ENCODE peak calls at places on chromosomes 6 and 20, in five cellular contexts. X is IMR-90, C is H1, L is trophoblast cell, W is neuronal stem cell. E is an unnamed sample.

GRCh38 chr6:74731921-74732320 is 473.9 kb downstream of the COL12A1 start:
- DNase-seq in C (no peak), W (no peak), L (peak), X (peak), E (peak)

GRCh38 chr6:16762547-16763477 is 1.6 kb upstream of the ATXN1 start:
- DNase-seq in C (no peak), L (peak), W (peak), X (peak), E (peak)

GRCh38 chr6:21200056-21200870 is 393.3 kb upstream of the SOX4 start:
- DNase-seq in C (no peak), W (no peak), L (peak), X (peak), E (peak)

GRCh38 chr6:3624268-3625136 is 127.0 kb downstream of the PXDC1 start:
- DNase-seq in C (no peak), L (no peak), X (no peak), W (no peak), E (no peak)

GRCh38 chr6:88629838-88630462 is 333.5 kb downstream of the RNGTT start:
- DNase-seq in L (peak), W (peak), C (peak), X (no peak), E (no peak)

GRCh38 chr20:25314497-25315417 is 66.9 kb downstream of the PYGB start:
- DNase-seq in L (peak), C (no peak), X (no peak), W (no peak), E (no peak)

GRCh38 chr20:59720013-59720412 is 115.7 kb downstream of the PHACTR3 start:
- DNase-seq in X (no peak), L (no peak), W (no peak), C (no peak), E (no peak)

GRCh38 chr6:79064635-79065034 is 13.4 kb downstream of the PHIP start:
- DNase-seq in C (no peak), L (no peak), X (no peak), W (no peak), E (no peak)

GRCh38 chr6:13611715-13612114 is 3.4 kb upstream of the NOL7 start:
- DNase-seq in C (no peak), L (no peak), X (no peak), W (no peak), E (peak)

GRCh38 chr6:24935753-24936152 is at the start of gene RIPOR2:
- DNase-seq in W (no peak), L (peak), C (no peak), X (no peak), E (no peak)

GRCh38 chr6:41914343-41914742 is 6.6 kb downstream of the MED20 start:
- DNase-seq in W (no peak), X (no peak), L (no peak), C (no peak), E (no peak)

GRCh38 chr6:5179917-5180316 is 80.8 kb downstream of the LYRM4 start:
- DNase-seq in W (no peak), C (no peak), L (no peak), X (peak), E (peak)

GRCh38 chr6:77038801-77039200 is 424.5 kb downstream of the HTR1B start:
- DNase-seq in C (no peak), L (peak), X (peak), W (no peak), E (peak)

GRCh38 chr6:32973144-32973854 is 4.9 kb downstream of the BRD2 start:
- DNase-seq in C (no peak), X (peak), L (peak), W (peak), E (peak)

GRCh38 chr6:169654590-169655391 is 47.0 kb downstream of the WDR27 start:
- DNase-seq in W (no peak), X (peak), C (no peak), L (peak), E (no peak)

GRCh38 chr6:105077592-105078463 is 102.0 kb downstream of the POPDC3 start:
- DNase-seq in W (peak), C (no peak), L (peak), X (peak), E (peak)

GRCh38 chr6:142297996-142298753 is 3.6 kb upstream of the ADGRG6 start:
- DNase-seq in L (peak), X (peak), C (no peak), W (no peak), E (peak)

DNA sequence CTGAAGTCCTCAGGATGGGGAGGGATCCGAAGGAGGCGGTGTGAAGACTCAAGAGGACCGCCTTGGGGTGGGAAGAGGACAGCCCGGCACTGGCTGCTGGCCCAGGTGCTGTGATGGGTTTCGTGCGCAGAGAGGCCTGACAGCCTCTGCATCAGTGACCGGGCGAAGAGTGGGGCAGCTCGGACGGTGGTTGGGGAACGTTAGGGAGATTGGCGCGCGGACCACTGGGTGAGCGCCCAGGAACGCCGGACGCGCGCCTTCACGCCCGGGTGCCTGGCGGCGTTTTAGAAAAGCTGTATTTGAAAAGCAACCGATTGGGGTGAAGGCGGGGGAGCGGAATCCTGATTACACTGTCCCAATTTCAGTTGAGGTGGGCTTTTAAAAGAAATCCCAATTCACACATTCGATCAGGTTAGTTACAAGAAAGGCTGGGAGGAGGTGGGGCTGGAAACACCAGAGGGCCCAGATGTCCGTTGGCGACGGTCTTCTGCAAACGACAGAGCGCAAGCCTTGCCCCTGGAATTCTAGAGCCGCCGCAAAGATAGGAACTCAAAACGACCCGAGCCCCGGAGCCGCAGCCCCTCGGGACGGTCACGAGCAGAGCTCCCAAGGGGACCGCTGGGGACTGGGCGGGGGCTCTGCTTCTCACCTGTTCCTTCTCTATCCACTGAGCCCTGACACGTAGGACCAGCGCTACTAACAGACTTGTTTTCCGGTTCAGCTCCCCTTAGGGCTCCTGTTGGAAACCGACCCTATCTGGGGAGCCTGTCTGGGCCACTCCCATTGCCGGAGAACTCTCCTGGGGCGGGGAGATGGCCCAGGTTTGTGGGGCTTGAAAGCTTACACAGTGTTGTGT is 8.5 kb upstream of the TRIM40 start:
- DNase-seq in L (no peak), W (no peak), X (no peak), C (no peak), E (no peak)
- H3K4me3 ChIP-seq in L (no peak), W (no peak), X (no peak), C (peak), E (peak)

DNA sequence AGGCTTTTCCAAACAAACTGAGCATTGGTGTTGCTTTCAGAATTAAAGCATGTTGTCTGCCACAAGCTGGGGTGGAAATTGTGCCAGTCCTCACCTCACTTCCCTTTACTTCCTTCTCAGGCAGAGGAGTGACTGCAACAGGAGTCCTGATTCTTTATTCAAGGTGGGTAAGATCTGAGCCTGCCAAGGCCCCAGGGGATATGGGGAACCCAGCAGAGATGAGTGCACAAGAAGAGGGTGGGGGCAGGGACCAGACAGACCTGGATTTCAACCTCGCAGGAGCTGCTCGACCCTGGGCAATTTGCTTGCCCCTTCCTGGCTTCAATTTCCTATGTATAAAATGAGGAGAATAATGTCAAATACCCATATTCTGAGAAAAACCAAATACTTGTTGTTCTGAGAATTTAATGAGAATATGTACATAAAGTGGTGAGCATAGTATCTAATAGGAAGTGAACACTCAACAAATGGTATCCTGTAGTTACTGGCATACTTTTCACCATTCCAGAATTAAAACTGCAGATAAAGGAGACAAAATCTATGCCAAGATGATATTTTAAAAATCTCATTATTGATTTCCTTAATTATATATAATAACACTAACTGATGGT is 17.8 kb downstream of the MAN1A1 start:
- DNase-seq in C (no peak), L (no peak), W (no peak), X (no peak), E (no peak)
- H2AK5ac ChIP-seq in C (no peak), L (no peak), W (no peak), X (no peak), E (no peak)

GRCh38 chr6:155103816-155104366 is 108.8 kb downstream of the TIAM2 start:
- DNase-seq in C (no peak), X (no peak), W (no peak), L (no peak), E (peak)
- H3K18ac ChIP-seq in C (no peak), X (no peak), W (no peak), L (no peak), E (no peak)

DNA sequence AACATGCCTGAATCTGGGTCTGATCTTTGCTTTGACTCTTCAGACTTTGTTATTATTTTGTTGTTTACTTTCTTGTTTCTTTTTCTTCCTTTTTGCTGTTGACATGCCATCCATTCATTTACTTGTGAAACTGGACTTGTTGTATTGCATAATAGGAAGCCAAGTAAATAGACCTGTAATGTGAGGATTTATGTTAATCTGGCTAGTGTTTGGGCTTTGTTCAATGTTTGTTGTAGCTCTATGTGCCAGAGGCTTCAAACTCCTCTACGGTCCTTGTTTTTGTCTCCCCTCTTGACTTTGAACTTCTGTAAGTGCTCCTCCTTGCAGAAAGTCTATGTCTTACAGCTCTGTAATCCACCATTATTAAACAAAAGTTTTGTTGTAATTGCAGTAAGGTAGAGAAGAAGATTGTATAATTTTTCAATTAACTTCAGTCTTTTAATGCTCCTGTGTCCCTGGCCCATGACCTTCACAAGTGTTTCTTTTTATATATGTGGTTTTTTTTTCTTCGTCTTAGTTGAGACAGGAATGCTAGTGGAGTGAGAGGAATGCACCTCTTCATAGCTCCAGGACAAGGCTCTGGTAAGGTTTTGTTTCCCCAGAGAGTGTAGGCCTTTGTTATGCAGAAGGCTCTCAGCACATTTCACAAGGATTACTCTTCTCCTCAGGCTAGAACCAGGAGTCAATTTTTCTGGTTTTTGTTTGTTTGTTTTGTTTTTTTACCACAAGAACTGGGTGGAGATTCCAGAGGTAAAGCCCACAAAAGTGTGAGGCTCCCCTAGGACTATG is 1061.8 kb upstream of the CITED2 start:
- DNase-seq in W (peak), L (peak), C (no peak), X (peak), E (peak)
- H3K4me3 ChIP-seq in W (no peak), L (no peak), C (no peak), X (no peak), E (no peak)

GRCh38 chr20:37308098-37309050 is 18.9 kb downstream of the MANBAL start:
- DNase-seq in L (no peak), W (no peak), C (no peak), X (no peak), E (no peak)

GRCh38 chr20:37309941-37310590 is 20.6 kb downstream of the MANBAL start:
- DNase-seq in X (no peak), C (no peak), W (no peak), L (peak), E (peak)

GRCh38 chr20:37309290-37309689 is 19.8 kb downstream of the MANBAL start:
- DNase-seq in X (no peak), W (no peak), L (no peak), C (no peak), E (no peak)

GRCh38 chr20:37311710-37312355 is 22.4 kb downstream of the MANBAL start:
- DNase-seq in X (peak), C (no peak), L (no peak), W (no peak), E (peak)

GRCh38 chr20:37310951-37311350 is 21.5 kb downstream of the MANBAL start:
- DNase-seq in X (no peak), L (no peak), C (no peak), W (no peak), E (no peak)
- H2AK5ac ChIP-seq in X (no peak), L (peak), C (no peak), W (peak), E (no peak)

DNA sequence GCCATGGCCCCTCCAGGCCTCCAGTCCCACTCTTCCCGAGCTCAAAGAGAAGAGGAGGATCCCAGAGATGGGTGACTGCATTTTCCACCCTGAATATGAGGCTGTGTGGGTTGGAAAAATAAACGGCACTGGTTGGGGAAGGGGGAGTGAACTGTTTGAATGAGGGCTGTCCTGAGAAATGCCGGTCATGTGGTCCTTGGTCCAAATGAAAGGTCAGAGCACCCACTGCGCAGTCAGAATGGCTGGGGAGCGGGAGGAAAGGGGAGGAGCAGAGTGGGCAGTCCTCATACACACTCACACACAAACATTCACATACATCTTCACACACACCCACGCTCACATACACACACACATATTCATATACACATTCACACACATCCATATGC is 83.1 kb downstream of the MRPL14 start:
- DNase-seq in X (peak), L (no peak), C (no peak), W (no peak), E (peak)
- H3K18ac ChIP-seq in X (peak), L (no peak), C (peak), W (peak), E (peak)

GRCh38 chr20:63819224-63819917 is 11.7 kb downstream of the ZBTB46 start:
- DNase-seq in X (peak), C (no peak), L (peak), W (no peak), E (no peak)
- H3K4me3 ChIP-seq in X (no peak), C (no peak), L (no peak), W (no peak), E (no peak)

GRCh38 chr6:90219168-90219985 is 77.3 kb downstream of the BACH2 start:
- DNase-seq in W (peak), L (peak), X (peak), C (no peak), E (peak)

GRCh38 chr6:90216081-90216977 is 80.3 kb downstream of the BACH2 start:
- DNase-seq in W (peak), C (no peak), X (peak), L (peak), E (peak)

GRCh38 chr6:90220273-90220672 is 76.4 kb downstream of the BACH2 start:
- DNase-seq in C (no peak), W (no peak), X (no peak), L (no peak), E (no peak)

GRCh38 chr6:90214966-90215365 is 81.7 kb downstream of the BACH2 start:
- DNase-seq in X (no peak), L (peak), W (no peak), C (no peak), E (no peak)

GRCh38 chr6:90217621-90218496 is 78.8 kb downstream of the BACH2 start:
- DNase-seq in C (peak), X (no peak), L (peak), W (no peak), E (no peak)
- H2AK5ac ChIP-seq in C (no peak), X (peak), L (no peak), W (no peak), E (no peak)

GRCh38 chr20:56630086-56630493 is 984 bp downstream of the TFAP2C start:
- DNase-seq in C (peak), W (peak), L (peak), X (no peak), E (peak)
- H3K18ac ChIP-seq in C (peak), W (peak), L (peak), X (no peak), E (no peak)